ENCODE peak calls at places on chromosomes 2 and 18, in four cellular contexts. Z, J, M and S are unnamed samples.

GRCh38 chr2:96537734-96538486 is 1.4 kb downstream of the ARID5A start:
- DNase-seq in J (no peak), Z (no peak), M (no peak), S (peak)

GRCh38 chr2:133530645-133531044 is 37.6 kb downstream of the NCKAP5 start:
- DNase-seq in Z (no peak), J (no peak), M (no peak), S (peak)

GRCh38 chr2:110869472-110870446 is 137.4 kb downstream of the ACOXL start:
- DNase-seq in J (peak), M (no peak), Z (peak), S (peak)

GRCh38 chr18:54932472-54932871 is 26.8 kb downstream of the CCDC68 start:
- DNase-seq in J (no peak), Z (no peak), M (no peak), S (no peak)

GRCh38 chr2:85049236-85049635 is 78.3 kb downstream of the KCMF1 start:
- DNase-seq in Z (no peak), J (no peak), M (no peak), S (no peak)

GRCh38 chr2:210558708-210559107 is 2.3 kb downstream of the CPS1 start:
- DNase-seq in Z (no peak), M (no peak), J (no peak), S (no peak)

GRCh38 chr2:121897335-121897970 is 142.0 kb downstream of the TSN start:
- DNase-seq in Z (peak), J (peak), M (no peak), S (peak)

GRCh38 chr18:23580677-23581367 is 5.5 kb downstream of the NPC1 start:
- DNase-seq in Z (no peak), M (no peak), J (peak), S (no peak)

GRCh38 chr2:241980193-241980592 is 110.7 kb downstream of the RTP5 start:
- DNase-seq in M (no peak), Z (no peak), J (no peak), S (no peak)

GRCh38 chr2:219401621-219402020 is 13.9 kb upstream of the DNPEP start:
- DNase-seq in M (no peak), Z (no peak), J (no peak), S (no peak)

GRCh38 chr18:54359233-54359632 is 1.5 kb downstream of the C18orf54 start:
- DNase-seq in J (peak), Z (no peak), M (no peak), S (no peak)

GRCh38 chr2:135960598-135961551 is 24.6 kb downstream of the DARS1 start:
- DNase-seq in J (peak), M (no peak), Z (no peak), S (peak)

GRCh38 chr2:189486237-189486770 is 45.0 kb downstream of the WDR75 start:
- DNase-seq in Z (no peak), J (no peak), M (no peak), S (no peak)

GRCh38 chr2:114545052-114545451 is 102.6 kb downstream of the DPP10 start:
- DNase-seq in Z (no peak), J (no peak), M (no peak), S (no peak)

GRCh38 chr2:222622900-222623299 is 33.0 kb downstream of the FARSB start:
- DNase-seq in J (no peak), M (no peak), Z (no peak), S (no peak)

GRCh38 chr2:19538411-19538963 is 180.1 kb upstream of the OSR1 start:
- DNase-seq in Z (no peak), M (no peak), J (peak), S (peak)

GRCh38 chr2:128177315-128177714 is 86.3 kb downstream of the UGGT1 start:
- DNase-seq in Z (no peak), M (no peak), J (no peak), S (no peak)

GRCh38 chr2:128180031-128180430 is 89.0 kb downstream of the UGGT1 start:
- DNase-seq in Z (no peak), J (peak), M (no peak), S (no peak)

GRCh38 chr2:128178650-128179460 is 87.9 kb downstream of the UGGT1 start:
- DNase-seq in Z (peak), J (peak), M (peak), S (peak)

GRCh38 chr2:128178144-128178649 is 87.2 kb downstream of the UGGT1 start:
- DNase-seq in J (no peak), Z (no peak), M (no peak), S (no peak)

DNA sequence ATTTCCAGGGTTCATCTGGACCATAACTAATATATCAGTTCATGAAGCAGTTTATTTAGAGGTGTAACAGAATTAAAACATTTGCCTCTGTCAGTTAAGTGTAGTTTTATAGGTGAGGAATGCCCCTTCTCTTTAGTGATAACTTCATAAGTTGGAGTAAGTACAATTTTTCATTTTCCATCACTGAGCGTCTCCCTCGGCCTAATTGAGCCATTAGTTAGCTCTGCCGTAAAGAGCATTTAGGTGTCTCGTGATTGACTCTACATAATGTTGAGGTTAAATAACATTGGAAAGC is 88.4 kb downstream of the UGGT1 start:
- DNase-seq in Z (no peak), M (no peak), J (no peak), S (no peak)
- H3K9ac ChIP-seq in Z (no peak), M (no peak), J (no peak), S (no peak)

DNA sequence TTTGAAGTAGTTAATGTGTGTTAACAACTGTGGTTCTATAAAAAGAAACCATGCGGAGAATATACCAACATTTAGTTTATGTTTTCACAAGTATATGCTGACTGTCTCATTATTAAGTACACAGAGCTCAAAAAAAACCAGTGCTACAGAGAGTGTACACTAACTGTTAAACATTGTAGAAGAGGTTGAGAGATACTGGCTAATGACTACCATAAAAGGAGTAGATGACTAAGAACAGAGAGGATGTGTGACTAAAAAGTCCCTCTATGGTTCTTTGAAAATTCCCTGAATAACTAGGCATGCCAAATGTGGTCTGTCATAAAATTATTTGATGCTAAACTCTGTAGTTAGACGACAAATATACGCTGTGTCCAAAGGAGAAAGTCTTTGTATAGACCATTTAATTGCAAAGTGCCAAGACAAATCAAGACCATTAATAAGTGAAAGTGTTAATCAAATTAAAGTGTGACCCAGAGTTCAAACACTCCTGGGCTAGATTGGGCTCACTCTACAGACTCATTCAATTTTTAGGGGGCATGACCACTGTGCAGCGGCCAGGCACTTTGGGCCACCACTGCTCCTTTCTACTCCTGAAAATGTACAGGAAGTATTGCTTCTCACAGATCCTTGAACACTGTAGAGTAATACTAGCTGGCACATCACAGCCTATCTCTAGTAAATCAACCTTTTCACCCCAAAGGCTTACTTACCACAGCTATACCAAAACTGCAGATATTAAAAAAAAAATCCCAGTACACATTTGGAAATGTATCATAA is 45.1 kb upstream of the SERTAD2 start:
- DNase-seq in M (no peak), Z (no peak), J (peak), S (no peak)
- H4K5ac ChIP-seq in M (no peak), Z (no peak), J (peak), S (no peak)

DNA sequence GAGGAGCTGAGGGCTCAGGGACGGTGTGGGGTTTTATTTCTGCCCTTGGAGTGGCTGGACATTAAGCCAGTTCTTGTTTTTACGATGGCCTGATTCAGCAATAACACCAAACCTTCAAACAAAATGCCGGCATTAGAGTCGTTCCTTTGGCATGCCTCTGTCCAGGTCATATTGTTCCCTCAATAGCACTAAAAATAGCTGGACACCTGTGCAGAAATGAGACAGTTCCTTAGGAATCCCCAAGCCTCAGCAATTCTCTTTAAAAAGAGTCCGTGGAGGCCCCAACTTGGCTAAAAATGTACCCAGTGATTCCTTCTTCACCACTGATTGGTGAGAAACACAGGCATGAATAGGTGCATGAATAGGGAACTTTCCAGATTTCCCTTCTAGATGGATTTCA is 182.2 kb downstream of the ALPK2 start:
- DNase-seq in M (no peak), Z (no peak), J (no peak), S (no peak)
- H3K9ac ChIP-seq in M (no peak), Z (no peak), J (no peak), S (no peak)

DNA sequence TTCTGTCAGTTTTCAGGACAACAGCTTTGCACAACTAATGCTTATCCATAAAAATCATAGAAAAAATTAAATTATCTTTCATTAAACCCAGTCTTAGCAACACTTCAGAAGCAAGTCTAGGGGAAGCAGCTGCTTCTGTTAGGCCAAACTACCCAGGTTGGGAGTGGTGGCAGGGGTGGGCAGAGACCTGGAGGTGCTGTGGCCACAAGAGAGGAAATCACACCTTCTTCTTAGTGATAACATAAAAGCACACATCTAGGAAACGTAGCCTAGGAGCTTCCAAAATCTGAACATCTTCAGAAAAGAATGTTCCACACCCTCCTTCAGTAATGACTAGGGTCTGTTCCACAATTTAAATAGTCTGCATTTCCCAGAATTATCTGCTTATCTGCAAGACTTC is 32.3 kb upstream of the FRZB start:
- DNase-seq in J (no peak), M (no peak), Z (no peak), S (no peak)
- H4K5ac ChIP-seq in J (no peak), M (no peak), Z (no peak), S (no peak)

GRCh38 chr2:73897934-73898333 is 5.1 kb downstream of the ACTG2 start:
- DNase-seq in Z (no peak), M (no peak), J (no peak), S (no peak)
- H3K9ac ChIP-seq in Z (no peak), M (no peak), J (no peak), S (no peak)

DNA sequence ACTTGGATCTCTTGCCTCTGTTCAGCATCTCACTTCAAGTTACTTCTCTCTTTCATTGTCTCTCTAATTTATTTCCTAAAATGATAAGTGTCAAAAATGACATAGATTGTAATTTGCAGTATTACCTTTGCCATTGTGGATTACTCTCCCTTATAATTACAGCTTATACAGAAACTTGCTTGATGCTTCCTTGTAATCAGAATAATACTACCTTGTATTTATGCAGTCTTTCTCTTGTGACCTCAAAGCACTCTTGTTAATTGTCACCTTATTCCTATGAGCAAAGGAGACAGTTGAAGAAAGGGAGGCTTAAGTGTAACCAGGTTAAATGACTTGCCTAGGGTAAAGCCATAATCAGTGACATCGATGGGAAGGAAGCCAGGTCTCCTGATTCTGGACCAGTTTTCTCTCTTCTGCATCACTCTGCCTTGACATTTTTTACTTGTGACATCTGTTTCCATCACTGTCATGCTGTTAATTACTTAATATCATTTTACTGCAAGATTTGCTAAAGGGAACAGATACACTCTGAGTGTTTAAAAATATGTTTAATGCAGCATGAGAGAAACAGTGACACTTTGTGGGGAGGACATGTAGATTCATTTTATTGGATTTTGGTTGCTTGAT is 388.6 kb downstream of the PARD3B start:
- DNase-seq in M (no peak), J (no peak), Z (no peak), S (no peak)
- H4K5ac ChIP-seq in M (no peak), J (no peak), Z (no peak), S (no peak)